ENCODE peak calls at places on chromosome 18, in eight cellular contexts. U, S, D, X, N, H, L and J are unnamed samples.
A peak's percentile ranks its signal among the peaks of the same experiment; 100 is the strongest.

GRCh38 chr18:45227004-45227403 is 388.3 kb upstream of the SLC14A2 start:
- DNase-seq in D (no peak), L (no peak), H (peak; percentile 32), X (no peak), N (no peak), S (no peak), U (no peak), J (no peak)

GRCh38 chr18:56835331-56835730 is 184.2 kb downstream of the WDR7 start:
- DNase-seq in X (no peak), N (no peak), D (no peak), L (no peak), S (no peak), U (no peak), H (peak; percentile 28), J (no peak)

GRCh38 chr18:46607926-46608325 is 49.1 kb downstream of the LOXHD1 start:
- DNase-seq in L (no peak), N (no peak), U (no peak), H (no peak), X (no peak), S (no peak), D (no peak), J (no peak)

GRCh38 chr18:55296761-55297160 is 291.2 kb downstream of the TCF4 start:
- DNase-seq in L (no peak), D (no peak), U (no peak), X (no peak), N (no peak), S (no peak), H (no peak), J (no peak)

GRCh38 chr18:54950221-54950620 is 9.0 kb downstream of the CCDC68 start:
- DNase-seq in H (no peak), X (peak; percentile 23), N (no peak), L (no peak), U (peak; percentile 8), S (no peak), D (no peak), J (no peak)

GRCh38 chr18:50836521-50836957 is 16.7 kb upstream of the MRO start:
- DNase-seq in S (no peak), U (no peak), D (peak; percentile 86), X (peak; percentile 76), H (peak; percentile 94), L (peak; percentile 76), N (peak; percentile 48), J (no peak)

GRCh38 chr18:76589866-76590265 is 94.8 kb upstream of the ZNF516 start:
- DNase-seq in D (no peak), L (no peak), U (no peak), H (no peak), X (no peak), S (no peak), N (no peak), J (no peak)

GRCh38 chr18:31648966-31649429 is 35.4 kb downstream of the B4GALT6 start:
- DNase-seq in N (peak; percentile 50), L (peak; percentile 2), S (no peak), H (peak; percentile 75), X (peak; percentile 69), D (peak; percentile 65), U (no peak), J (peak; percentile 34)

GRCh38 chr18:8212893-8213805 is 396.1 kb upstream of the RAB12 start:
- DNase-seq in N (peak; percentile 23), L (peak; percentile 85), S (no peak), X (peak; percentile 84), D (peak; percentile 86), U (no peak), H (peak; percentile 78), J (no peak)

GRCh38 chr18:49227456-49227855 is 233.0 kb downstream of the DYM start:
- DNase-seq in L (no peak), U (no peak), H (no peak), S (no peak), D (no peak), X (peak; percentile 83), N (no peak), J (no peak)

GRCh38 chr18:28078849-28079248 is 98.1 kb downstream of the CDH2 start:
- DNase-seq in D (no peak), L (no peak), S (no peak), U (no peak), H (peak; percentile 84), X (no peak), N (no peak), J (no peak)